ENCODE peak calls at places on chromosome 5, in four cellular contexts. F, N, P and J are unnamed samples.

GRCh38 chr5:14105717-14106435 is 37.3 kb upstream of the TRIO start:
- DNase-seq in F (peak; percentile 83), N (no peak), P (no peak), J (no peak)

GRCh38 chr5:139968547-139969261 is 74.4 kb downstream of the NRG2 start:
- DNase-seq in P (peak; percentile 92), F (peak; percentile 75), N (peak; percentile 83), J (peak; percentile 72)

GRCh38 chr5:148855249-148856008 is 29.0 kb downstream of the ADRB2 start:
- DNase-seq in N (no peak), F (no peak), P (no peak), J (no peak)

GRCh38 chr5:150515446-150515845 is 7.5 kb downstream of the NDST1 start:
- DNase-seq in N (no peak), P (no peak), F (peak; percentile 15), J (no peak)

GRCh38 chr5:160369990-160370712 is at the start of gene C1QTNF2:
- DNase-seq in P (no peak), F (peak; percentile 44), N (peak; percentile 62), J (peak; percentile 20)

GRCh38 chr5:173689713-173690360 is 73.4 kb upstream of the BOD1 start:
- DNase-seq in F (peak; percentile 51), N (peak; percentile 37), P (no peak), J (peak; percentile 73)

GRCh38 chr5:168877132-168877895 is 298.1 kb upstream of the PANK3 start:
- DNase-seq in F (peak; percentile 33), P (no peak), N (no peak), J (peak; percentile 92)

GRCh38 chr5:61327761-61328753 is 4.0 kb upstream of the ZSWIM6 start:
- DNase-seq in P (no peak), N (no peak), F (peak; percentile 64), J (no peak)

GRCh38 chr5:89105836-89106235 is 222.9 kb upstream of the MEF2C start:
- DNase-seq in P (no peak), N (no peak), F (no peak), J (no peak)

GRCh38 chr5:172778223-172778814 is 7.3 kb upstream of the DUSP1 start:
- DNase-seq in F (peak; percentile 65), N (no peak), P (no peak), J (no peak)

GRCh38 chr5:142235870-142236672 is 88.8 kb downstream of the SPRY4 start:
- DNase-seq in N (no peak), F (no peak), P (no peak), J (no peak)

GRCh38 chr5:134543820-134544692 is 18.6 kb downstream of the JADE2 start:
- DNase-seq in F (no peak), P (no peak), N (no peak), J (no peak)

GRCh38 chr5:143055596-143056330 is 285.6 kb downstream of the ARHGAP26 start:
- DNase-seq in P (no peak), N (no peak), F (peak; percentile 69), J (no peak)

GRCh38 chr5:106269252-106269843 is 1401.4 kb downstream of the EFNA5 start:
- DNase-seq in N (no peak), F (peak; percentile 43), P (no peak), J (no peak)

GRCh38 chr5:32494827-32495226 is 50.3 kb upstream of the ZFR start:
- DNase-seq in P (no peak), N (no peak), F (no peak), J (no peak)

GRCh38 chr5:476102-476813 is 33.3 kb downstream of the EXOC3 start:
- DNase-seq in P (no peak), F (no peak), N (no peak), J (no peak)

GRCh38 chr5:15573594-15573993 is 73.6 kb downstream of the FBXL7 start:
- DNase-seq in N (no peak), P (peak; percentile 60), F (peak; percentile 70), J (no peak)

GRCh38 chr5:176611435-176611834 is 1.5 kb upstream of the GPRIN1 start:
- DNase-seq in P (no peak), N (peak; percentile 74), F (peak; percentile 79), J (peak; percentile 77)

GRCh38 chr5:117615226-117615625 is 1040.6 kb upstream of the SEMA6A start:
- DNase-seq in N (no peak), P (no peak), F (no peak), J (no peak)

GRCh38 chr5:144169904-144170275 is 569 bp downstream of the YIPF5 start:
- DNase-seq in N (no peak), F (peak; percentile 35), P (no peak), J (no peak)

GRCh38 chr5:144166696-144167095 is 3.8 kb downstream of the YIPF5 start:
- DNase-seq in F (no peak), N (no peak), P (no peak), J (no peak)

GRCh38 chr5:144167998-144168397 is 2.5 kb downstream of the YIPF5 start:
- DNase-seq in F (no peak), N (no peak), P (no peak), J (no peak)

DNA sequence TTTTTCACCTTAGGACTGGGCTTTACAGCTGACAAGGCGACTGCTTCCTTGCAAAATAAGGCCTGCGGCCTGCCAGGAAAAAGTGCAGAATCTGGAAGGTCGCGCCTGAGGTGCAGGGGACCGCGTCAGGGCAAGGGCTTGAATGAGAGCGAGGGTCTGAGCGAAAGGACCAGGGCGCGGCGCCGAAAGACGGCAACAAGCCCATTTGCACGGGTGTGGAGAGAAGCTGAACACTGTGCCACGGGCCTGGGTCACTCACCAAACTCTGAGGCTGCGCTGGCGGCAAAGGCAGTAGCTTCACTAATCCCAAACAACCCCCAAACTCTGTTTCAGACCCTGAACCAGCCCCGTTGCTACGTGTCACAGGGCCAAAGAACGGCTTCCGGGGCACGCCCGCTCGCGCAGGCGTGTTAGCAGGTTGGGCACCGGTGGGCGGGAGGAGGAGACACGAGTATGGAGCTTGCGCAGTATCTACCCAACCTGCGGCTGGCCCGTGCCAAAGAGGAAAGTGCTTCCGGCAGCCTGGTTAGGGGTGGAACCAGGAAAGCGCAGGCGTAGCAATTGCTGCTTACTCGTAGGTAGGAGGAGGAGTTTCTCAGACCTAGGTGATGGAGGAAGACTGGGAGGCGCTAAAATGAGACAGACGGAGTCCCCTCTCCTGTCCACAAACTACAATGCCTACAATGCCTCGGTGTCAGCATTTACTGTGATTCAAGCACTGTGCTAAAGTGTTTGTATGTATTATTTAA is at the start of the genes KCTD16 and YIPF5:
- DNase-seq in P (peak; percentile 97), N (peak; percentile 95), F (peak; percentile 97), J (peak; percentile 96)
- TF ChIP-seq POLR2A in P (no peak), N (no peak), F (peak; percentile 78), J (peak; percentile 83)

GRCh38 chr5:119353213-119353612 is 2.6 kb upstream of the TNFAIP8 start:
- DNase-seq in P (no peak), N (no peak), F (no peak), J (no peak)
- TF ChIP-seq POLR2A in P (no peak), N (no peak), F (no peak), J (no peak)

GRCh38 chr5:181062631-181063030 is 22.6 kb downstream of the BTNL9 start:
- DNase-seq in P (peak; percentile 62), F (no peak), N (no peak), J (no peak)

GRCh38 chr5:181060231-181060590 is 20.1 kb downstream of the BTNL9 start:
- DNase-seq in P (peak; percentile 45), F (no peak), N (no peak), J (no peak)

GRCh38 chr5:181059297-181060230 is 19.5 kb downstream of the BTNL9 start:
- DNase-seq in N (no peak), F (no peak), P (peak; percentile 75), J (no peak)

GRCh38 chr5:181061645-181062044 is 21.6 kb downstream of the BTNL9 start:
- DNase-seq in P (peak; percentile 55), N (no peak), F (no peak), J (no peak)

GRCh38 chr5:181060924-181061323 is 20.9 kb downstream of the BTNL9 start:
- DNase-seq in P (peak; percentile 8), F (no peak), N (no peak), J (no peak)
- TF ChIP-seq POLR2A in P (no peak), F (no peak), N (no peak), J (no peak)

DNA sequence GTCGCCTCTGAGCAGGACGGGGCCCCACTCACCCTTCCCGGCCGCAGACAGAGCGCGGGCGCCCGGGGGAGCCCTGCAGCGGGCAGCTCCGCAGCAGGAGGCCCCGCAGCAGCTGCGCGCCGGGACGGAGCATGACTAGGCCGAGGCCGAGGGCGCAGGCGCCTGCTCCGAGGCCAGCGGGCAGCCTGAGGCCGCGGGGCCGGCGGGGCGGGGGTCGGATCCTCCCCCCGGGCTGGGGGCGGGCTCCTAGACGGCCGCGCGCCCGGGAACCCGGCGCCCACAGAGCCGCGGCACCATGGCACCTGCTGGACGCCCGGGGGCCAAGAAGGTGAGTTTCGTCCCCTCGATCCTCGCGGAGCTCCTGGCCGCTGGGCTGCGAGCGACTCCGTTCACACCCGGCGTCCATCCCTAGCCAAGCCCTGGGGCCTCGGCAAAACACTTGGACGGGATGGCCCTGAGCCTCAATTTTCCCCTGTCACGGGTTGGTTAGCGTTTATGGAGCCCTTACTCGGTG is at the start of the genes BHMT2 and DMGDH:
- DNase-seq in F (no peak), N (peak; percentile 31), P (peak; percentile 50), J (peak; percentile 7)
- TF ChIP-seq POLR2A in F (no peak), N (no peak), P (no peak), J (no peak)

GRCh38 chr5:179617930-179618329 is 5.5 kb downstream of the HNRNPH1 start:
- DNase-seq in F (no peak), P (no peak), N (no peak), J (no peak)
- TF ChIP-seq POLR2A in F (no peak), P (no peak), N (no peak), J (no peak)

DNA sequence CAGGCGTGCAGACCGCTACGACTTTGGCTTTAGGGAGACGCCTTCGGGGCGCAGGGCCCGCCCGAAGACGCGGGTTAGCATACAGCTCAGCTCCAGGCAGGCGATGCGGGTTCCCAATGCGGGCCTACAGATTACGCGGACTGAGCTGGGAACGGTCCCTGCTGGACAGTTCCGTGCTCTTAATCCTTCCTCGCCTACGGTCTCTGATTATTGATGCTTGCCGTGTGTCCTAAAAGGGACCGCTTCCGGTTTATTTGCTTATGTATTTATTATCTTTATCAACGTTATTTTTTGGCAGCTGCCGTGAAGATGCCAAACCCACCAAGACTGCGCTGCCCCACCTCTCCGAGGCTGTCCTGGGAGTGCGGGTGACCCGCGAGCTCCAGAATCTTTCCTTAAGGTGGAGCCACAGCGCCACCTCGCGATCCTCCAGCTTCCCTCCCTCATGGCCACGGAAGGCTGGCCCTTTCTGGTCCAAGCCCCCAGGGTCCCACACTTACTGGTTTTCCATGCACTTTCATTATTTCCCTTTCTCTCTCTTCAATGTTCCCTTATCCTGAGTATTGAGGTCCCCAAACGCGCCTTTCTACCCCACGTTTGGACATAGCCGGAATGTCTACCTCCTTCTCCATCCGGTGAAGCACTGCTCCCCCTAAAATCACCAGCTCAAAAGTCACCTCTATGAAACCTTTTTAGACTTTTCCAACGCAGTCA is 7.0 kb upstream of the EBF1 start:
- DNase-seq in P (no peak), N (peak; percentile 81), F (peak; percentile 64), J (peak; percentile 75)
- TF ChIP-seq POLR2A in P (no peak), N (no peak), F (no peak), J (no peak)

GRCh38 chr5:126394211-126394828 is 28.9 kb upstream of the GRAMD2B start:
- DNase-seq in N (no peak), F (no peak), P (no peak), J (no peak)

GRCh38 chr5:126391386-126391785 is 31.8 kb upstream of the GRAMD2B start:
- DNase-seq in F (no peak), P (no peak), N (no peak), J (no peak)

GRCh38 chr5:126389179-126389578 is 34.0 kb upstream of the GRAMD2B start:
- DNase-seq in N (no peak), F (no peak), P (no peak), J (no peak)

GRCh38 chr5:126386146-126386545 is 37.1 kb upstream of the GRAMD2B start:
- DNase-seq in N (no peak), F (no peak), P (no peak), J (no peak)

GRCh38 chr5:126390056-126390455 is 33.2 kb upstream of the GRAMD2B start:
- DNase-seq in P (no peak), N (no peak), F (no peak), J (no peak)
- TF ChIP-seq POLR2A in P (no peak), N (no peak), F (no peak), J (no peak)